ENCODE peak calls at places on chromosomes 16 and 17, in six cellular contexts. One of them, this sample, is unnamed.

GRCh38 chr16:11658896-11659708 is 9.2 kb upstream of the SNN start:
- DNase-seq in fibroblast of villous mesenchyme: no peak
- DNase-seq in MM.1S: no peak
- DNase-seq in cardiac muscle cell: no peak
- DNase-seq in GM20000: no peak
- DNase-seq in choroid plexus epithelial cell: peak; percentile 60
- DNase-seq in this sample: no peak

GRCh38 chr17:40550608-40551007 is 14.7 kb downstream of the CCR7 start:
- DNase-seq in fibroblast of villous mesenchyme: peak; percentile 89
- DNase-seq in MM.1S: no peak
- DNase-seq in cardiac muscle cell: no peak
- DNase-seq in GM20000: no peak
- DNase-seq in choroid plexus epithelial cell: peak; percentile 95
- DNase-seq in this sample: no peak

GRCh38 chr16:2513405-2514332 is at the start of gene ATP6V0C:
- DNase-seq in fibroblast of villous mesenchyme: peak; percentile 88
- DNase-seq in MM.1S: peak; percentile 95
- DNase-seq in cardiac muscle cell: peak; percentile 96
- DNase-seq in GM20000: peak; percentile 98
- DNase-seq in choroid plexus epithelial cell: peak; percentile 85
- DNase-seq in this sample: peak; percentile 99

GRCh38 chr17:62740066-62740465 is 68.0 kb downstream of the MARCHF10 start:
- DNase-seq in fibroblast of villous mesenchyme: no peak
- DNase-seq in MM.1S: no peak
- DNase-seq in cardiac muscle cell: peak; percentile 80
- DNase-seq in GM20000: no peak
- DNase-seq in choroid plexus epithelial cell: peak; percentile 85
- DNase-seq in this sample: no peak

GRCh38 chr16:82638095-82638798 is 11.5 kb downstream of the CDH13 start:
- DNase-seq in fibroblast of villous mesenchyme: peak; percentile 85
- DNase-seq in MM.1S: no peak
- DNase-seq in cardiac muscle cell: no peak
- DNase-seq in GM20000: no peak
- DNase-seq in choroid plexus epithelial cell: peak; percentile 93
- DNase-seq in this sample: no peak

GRCh38 chr16:3681206-3681605 is 26.7 kb downstream of the DNASE1 start:
- DNase-seq in fibroblast of villous mesenchyme: no peak
- DNase-seq in MM.1S: no peak
- DNase-seq in cardiac muscle cell: no peak
- DNase-seq in GM20000: no peak
- DNase-seq in choroid plexus epithelial cell: no peak
- DNase-seq in this sample: no peak

GRCh38 chr17:46736100-46736499 is 82.4 kb downstream of the WNT3 start:
- DNase-seq in fibroblast of villous mesenchyme: no peak
- DNase-seq in MM.1S: no peak
- DNase-seq in cardiac muscle cell: no peak
- DNase-seq in GM20000: no peak
- DNase-seq in choroid plexus epithelial cell: no peak
- DNase-seq in this sample: no peak

GRCh38 chr17:73286863-73287296 is 24.9 kb downstream of the CDC42EP4 start:
- DNase-seq in fibroblast of villous mesenchyme: peak; percentile 33
- DNase-seq in MM.1S: no peak
- DNase-seq in cardiac muscle cell: no peak
- DNase-seq in GM20000: no peak
- DNase-seq in choroid plexus epithelial cell: peak; percentile 73
- DNase-seq in this sample: no peak

GRCh38 chr16:54283735-54284318 is 2.8 kb downstream of the IRX3 start:
- DNase-seq in fibroblast of villous mesenchyme: no peak
- DNase-seq in MM.1S: no peak
- DNase-seq in cardiac muscle cell: no peak
- DNase-seq in GM20000: peak; percentile 38
- DNase-seq in choroid plexus epithelial cell: no peak
- DNase-seq in this sample: peak; percentile 38

GRCh38 chr17:59893617-59894100 is 738 bp downstream of the RPS6KB1 start:
- DNase-seq in fibroblast of villous mesenchyme: peak; percentile 38
- DNase-seq in MM.1S: peak; percentile 54
- DNase-seq in cardiac muscle cell: peak; percentile 74
- DNase-seq in GM20000: peak; percentile 16
- DNase-seq in choroid plexus epithelial cell: peak; percentile 31
- DNase-seq in this sample: peak; percentile 31

GRCh38 chr17:30343741-30344140 is 9.9 kb upstream of the TMIGD1 start:
- DNase-seq in fibroblast of villous mesenchyme: no peak
- DNase-seq in MM.1S: no peak
- DNase-seq in cardiac muscle cell: no peak
- DNase-seq in GM20000: no peak
- DNase-seq in choroid plexus epithelial cell: no peak
- DNase-seq in this sample: no peak

GRCh38 chr16:5668553-5668952 is 571.0 kb upstream of the EEF2KMT start:
- DNase-seq in fibroblast of villous mesenchyme: no peak
- DNase-seq in MM.1S: no peak
- DNase-seq in cardiac muscle cell: no peak
- DNase-seq in GM20000: no peak
- DNase-seq in choroid plexus epithelial cell: no peak
- DNase-seq in this sample: no peak

GRCh38 chr16:31265329-31266245 is 5.8 kb downstream of the ITGAM start:
- DNase-seq in fibroblast of villous mesenchyme: peak; percentile 23
- DNase-seq in MM.1S: peak; percentile 68
- DNase-seq in cardiac muscle cell: no peak
- DNase-seq in GM20000: peak; percentile 83
- DNase-seq in choroid plexus epithelial cell: peak; percentile 46
- DNase-seq in this sample: peak; percentile 82

GRCh38 chr16:3158014-3158497 is 23.2 kb downstream of the ZNF213 start:
- DNase-seq in fibroblast of villous mesenchyme: peak; percentile 33
- DNase-seq in MM.1S: no peak
- DNase-seq in cardiac muscle cell: peak; percentile 24
- DNase-seq in GM20000: no peak
- DNase-seq in choroid plexus epithelial cell: peak; percentile 28
- DNase-seq in this sample: peak; percentile 54

GRCh38 chr17:67223924-67224323 is 21.1 kb downstream of the HELZ start:
- DNase-seq in fibroblast of villous mesenchyme: no peak
- DNase-seq in MM.1S: no peak
- DNase-seq in cardiac muscle cell: no peak
- DNase-seq in GM20000: no peak
- DNase-seq in choroid plexus epithelial cell: no peak
- DNase-seq in this sample: no peak

GRCh38 chr17:15273141-15273793 is 8.1 kb upstream of the PMP22 start:
- DNase-seq in fibroblast of villous mesenchyme: peak; percentile 97
- DNase-seq in MM.1S: no peak
- DNase-seq in cardiac muscle cell: no peak
- DNase-seq in GM20000: no peak
- DNase-seq in choroid plexus epithelial cell: peak; percentile 98
- DNase-seq in this sample: no peak

GRCh38 chr17:63295288-63295687 is 150.8 kb downstream of the CYB561 start:
- DNase-seq in fibroblast of villous mesenchyme: no peak
- DNase-seq in MM.1S: no peak
- DNase-seq in cardiac muscle cell: no peak
- DNase-seq in GM20000: no peak
- DNase-seq in choroid plexus epithelial cell: no peak
- DNase-seq in this sample: no peak

GRCh38 chr17:27481327-27481726 is 25.1 kb downstream of the KSR1 start:
- DNase-seq in fibroblast of villous mesenchyme: no peak
- DNase-seq in MM.1S: no peak
- DNase-seq in cardiac muscle cell: no peak
- DNase-seq in GM20000: no peak
- DNase-seq in choroid plexus epithelial cell: no peak
- DNase-seq in this sample: no peak

GRCh38 chr17:54992797-54993639 is 24.5 kb downstream of the STXBP4 start:
- DNase-seq in fibroblast of villous mesenchyme: peak; percentile 59
- DNase-seq in MM.1S: peak; percentile 64
- DNase-seq in cardiac muscle cell: peak; percentile 69
- DNase-seq in GM20000: peak; percentile 44
- DNase-seq in choroid plexus epithelial cell: peak; percentile 76
- DNase-seq in this sample: peak; percentile 33

GRCh38 chr17:58096892-58097291 is 13.7 kb downstream of the DYNLL2 start:
- DNase-seq in fibroblast of villous mesenchyme: no peak
- DNase-seq in MM.1S: no peak
- DNase-seq in cardiac muscle cell: no peak
- DNase-seq in GM20000: no peak
- DNase-seq in choroid plexus epithelial cell: peak; percentile 2
- DNase-seq in this sample: no peak
- TF ChIP-seq CTCF in fibroblast of villous mesenchyme: peak; percentile 5
- TF ChIP-seq CTCF in MM.1S: peak; percentile 5
- TF ChIP-seq CTCF in cardiac muscle cell: no peak
- TF ChIP-seq CTCF in GM20000: no peak
- TF ChIP-seq CTCF in choroid plexus epithelial cell: no peak
- TF ChIP-seq CTCF in this sample: no peak

DNA sequence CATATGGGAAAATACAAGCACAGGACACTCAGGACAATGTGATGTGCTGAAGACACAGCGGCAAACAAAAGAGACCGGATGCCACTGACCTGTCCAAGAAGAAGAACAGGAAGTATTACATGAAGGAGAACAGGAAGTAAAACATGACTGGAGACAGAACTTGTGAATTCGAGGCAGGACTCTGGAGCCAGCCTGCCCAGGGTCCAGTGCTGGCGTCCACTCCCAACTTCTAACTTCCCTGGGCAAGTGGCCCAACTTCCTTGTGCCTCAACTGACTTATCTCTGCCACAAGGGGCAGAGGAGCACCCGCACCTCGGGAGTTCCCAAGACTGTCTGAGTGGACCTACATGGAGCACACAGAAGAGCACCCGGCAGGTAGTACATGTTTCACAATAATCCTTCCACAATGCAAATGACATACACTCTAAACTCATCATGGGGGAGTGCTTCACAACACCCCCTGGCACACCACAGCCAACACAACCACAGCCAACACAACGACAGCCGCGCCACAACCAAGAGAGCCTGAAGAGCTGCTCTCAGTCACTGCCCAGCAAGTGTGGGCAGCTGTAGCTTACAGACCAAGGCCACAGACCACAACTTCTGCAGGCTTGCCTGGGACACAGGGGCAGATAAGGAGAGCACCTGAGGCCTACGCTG is 36.6 kb downstream of the ANKRD11 start:
- DNase-seq in fibroblast of villous mesenchyme: peak; percentile 45
- DNase-seq in MM.1S: no peak
- DNase-seq in cardiac muscle cell: no peak
- DNase-seq in GM20000: no peak
- DNase-seq in choroid plexus epithelial cell: no peak
- DNase-seq in this sample: no peak
- TF ChIP-seq CTCF in fibroblast of villous mesenchyme: peak; percentile 39
- TF ChIP-seq CTCF in MM.1S: no peak
- TF ChIP-seq CTCF in cardiac muscle cell: peak; percentile 43
- TF ChIP-seq CTCF in GM20000: no peak
- TF ChIP-seq CTCF in choroid plexus epithelial cell: peak; percentile 39
- TF ChIP-seq CTCF in this sample: peak; percentile 19

GRCh38 chr17:48558057-48558456 is 13.1 kb upstream of the HOXB2 start:
- DNase-seq in fibroblast of villous mesenchyme: no peak
- DNase-seq in MM.1S: no peak
- DNase-seq in cardiac muscle cell: no peak
- DNase-seq in GM20000: no peak
- DNase-seq in choroid plexus epithelial cell: no peak
- DNase-seq in this sample: no peak

GRCh38 chr17:48558731-48559608 is 14.1 kb upstream of the HOXB2 start:
- DNase-seq in fibroblast of villous mesenchyme: no peak
- DNase-seq in MM.1S: no peak
- DNase-seq in cardiac muscle cell: no peak
- DNase-seq in GM20000: no peak
- DNase-seq in choroid plexus epithelial cell: no peak
- DNase-seq in this sample: no peak

GRCh38 chr17:48561894-48562810 is 16.0 kb downstream of the HOXB4 start:
- DNase-seq in fibroblast of villous mesenchyme: no peak
- DNase-seq in MM.1S: no peak
- DNase-seq in cardiac muscle cell: no peak
- DNase-seq in GM20000: peak; percentile 63
- DNase-seq in choroid plexus epithelial cell: no peak
- DNase-seq in this sample: no peak

GRCh38 chr17:48560452-48560817 is 15.5 kb upstream of the HOXB2 start:
- DNase-seq in fibroblast of villous mesenchyme: no peak
- DNase-seq in MM.1S: no peak
- DNase-seq in cardiac muscle cell: no peak
- DNase-seq in GM20000: no peak
- DNase-seq in choroid plexus epithelial cell: no peak
- DNase-seq in this sample: no peak

GRCh38 chr17:48559609-48560451 is 14.9 kb upstream of the HOXB2 start:
- DNase-seq in fibroblast of villous mesenchyme: no peak
- DNase-seq in MM.1S: no peak
- DNase-seq in cardiac muscle cell: no peak
- DNase-seq in GM20000: no peak
- DNase-seq in choroid plexus epithelial cell: no peak
- DNase-seq in this sample: no peak
- TF ChIP-seq CTCF in fibroblast of villous mesenchyme: no peak
- TF ChIP-seq CTCF in MM.1S: no peak
- TF ChIP-seq CTCF in cardiac muscle cell: no peak
- TF ChIP-seq CTCF in GM20000: no peak
- TF ChIP-seq CTCF in choroid plexus epithelial cell: no peak
- TF ChIP-seq CTCF in this sample: no peak

GRCh38 chr17:14058051-14058450 is 11.3 kb upstream of the COX10 start:
- DNase-seq in fibroblast of villous mesenchyme: peak; percentile 35
- DNase-seq in MM.1S: no peak
- DNase-seq in cardiac muscle cell: no peak
- DNase-seq in GM20000: no peak
- DNase-seq in choroid plexus epithelial cell: no peak
- DNase-seq in this sample: no peak

GRCh38 chr17:14067347-14067746 is 2.0 kb upstream of the COX10 start:
- DNase-seq in fibroblast of villous mesenchyme: no peak
- DNase-seq in MM.1S: no peak
- DNase-seq in cardiac muscle cell: no peak
- DNase-seq in GM20000: no peak
- DNase-seq in choroid plexus epithelial cell: no peak
- DNase-seq in this sample: no peak

GRCh38 chr17:14060706-14061105 is 8.6 kb upstream of the COX10 start:
- DNase-seq in fibroblast of villous mesenchyme: no peak
- DNase-seq in MM.1S: no peak
- DNase-seq in cardiac muscle cell: no peak
- DNase-seq in GM20000: no peak
- DNase-seq in choroid plexus epithelial cell: no peak
- DNase-seq in this sample: no peak

GRCh38 chr17:14057591-14057990 is 11.7 kb upstream of the COX10 start:
- DNase-seq in fibroblast of villous mesenchyme: no peak
- DNase-seq in MM.1S: no peak
- DNase-seq in cardiac muscle cell: no peak
- DNase-seq in GM20000: no peak
- DNase-seq in choroid plexus epithelial cell: no peak
- DNase-seq in this sample: no peak

DNA sequence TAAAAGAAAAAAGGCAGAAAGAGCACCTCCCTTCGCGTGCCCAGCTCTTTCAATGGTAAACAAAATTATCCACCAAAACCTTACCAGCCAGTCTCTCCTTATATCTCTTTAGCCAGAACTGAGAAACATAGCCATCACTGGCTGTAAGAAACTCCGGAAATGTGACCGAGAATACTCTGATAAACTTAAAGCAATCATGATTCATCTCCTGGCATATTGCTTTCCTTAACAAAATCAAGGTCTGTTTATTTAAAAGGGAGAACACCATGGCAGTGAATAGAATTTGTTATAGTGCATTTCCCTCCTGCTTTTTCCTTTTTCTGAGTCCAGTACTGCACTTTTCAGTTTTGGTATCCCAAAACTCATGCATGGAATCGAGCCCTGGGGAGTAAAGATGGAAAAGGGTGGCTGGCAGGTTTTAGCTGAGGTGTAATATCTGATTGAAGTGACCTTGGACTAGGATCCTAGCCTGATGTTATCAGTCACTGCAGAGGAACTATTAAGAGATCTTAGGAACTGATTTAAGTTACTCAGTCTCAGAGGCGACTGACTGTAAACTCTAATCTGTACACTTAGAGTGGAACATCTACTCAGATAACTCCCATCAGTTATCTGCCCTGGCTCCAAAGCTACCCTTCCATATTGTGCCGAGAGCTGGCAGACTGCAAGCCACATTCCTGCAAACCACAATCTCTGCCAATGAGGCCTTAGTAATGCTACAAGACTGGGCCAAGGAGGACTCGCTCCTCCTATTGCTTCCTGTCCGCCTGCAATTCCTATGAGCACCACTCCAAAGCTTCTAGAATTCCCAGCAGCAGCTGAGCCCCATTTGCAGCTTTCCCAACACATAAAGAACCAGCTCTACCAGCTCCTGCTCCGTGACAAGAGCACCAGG is 7.4 kb upstream of the COX10 start:
- DNase-seq in fibroblast of villous mesenchyme: peak; percentile 91
- DNase-seq in MM.1S: no peak
- DNase-seq in cardiac muscle cell: no peak
- DNase-seq in GM20000: no peak
- DNase-seq in choroid plexus epithelial cell: peak; percentile 77
- DNase-seq in this sample: no peak
- TF ChIP-seq CTCF in fibroblast of villous mesenchyme: peak; percentile 22
- TF ChIP-seq CTCF in MM.1S: no peak
- TF ChIP-seq CTCF in cardiac muscle cell: peak; percentile 13
- TF ChIP-seq CTCF in GM20000: no peak
- TF ChIP-seq CTCF in choroid plexus epithelial cell: no peak
- TF ChIP-seq CTCF in this sample: no peak

This sample was measured in GM13977.